ENCODE peak calls at places on chromosomes 3 and 15, in seven cellular contexts. N, H, E, R, X, A and Y are unnamed samples. For H3K4me1, the result is how much of the 10 kb centered on the place peaks cover.

GRCh38 chr15:90808517-90808939 is 59.9 kb upstream of the FURIN start:
- DNase-seq in H (no peak), R (no peak), N (no peak), A (no peak), X (no peak), E (no peak), Y (peak)

GRCh38 chr3:46935168-46935858 is 41.2 kb downstream of the CCDC12 start:
- DNase-seq in N (no peak), X (peak), E (no peak), H (peak), A (peak), R (peak), Y (peak)

GRCh38 chr15:46213551-46213950 is 578.7 kb downstream of the SQOR start:
- DNase-seq in A (no peak), N (no peak), H (no peak), E (no peak), X (no peak), R (no peak), Y (no peak)

GRCh38 chr3:187966141-187966540 is 187.8 kb upstream of the LPP start:
- DNase-seq in R (no peak), N (no peak), A (no peak), X (no peak), H (no peak), E (no peak), Y (no peak)

GRCh38 chr15:67067161-67067853 is 1.9 kb downstream of the SMAD3 start:
- DNase-seq in N (peak), R (no peak), E (no peak), H (no peak), A (peak), X (peak), Y (no peak)

GRCh38 chr15:80264031-80264430 is 12.0 kb upstream of the CTXND1 start:
- DNase-seq in E (no peak), A (peak), N (no peak), X (peak), R (no peak), H (no peak), Y (no peak)

GRCh38 chr3:16596352-16597032 is 8.7 kb downstream of the DAZL start:
- DNase-seq in H (no peak), N (no peak), E (no peak), R (no peak), X (no peak), A (no peak), Y (no peak)

GRCh38 chr15:67521770-67522568 is 1.0 kb downstream of the C15orf61 start:
- DNase-seq in H (no peak), X (no peak), R (no peak), N (no peak), A (peak), E (no peak), Y (no peak)

GRCh38 chr3:14141144-14141543 is 16.3 kb downstream of the TMEM43 start:
- DNase-seq in N (no peak), A (no peak), X (no peak), H (no peak), E (no peak), R (no peak), Y (no peak)

GRCh38 chr3:16448691-16449090 is 64.8 kb downstream of the RFTN1 start:
- DNase-seq in E (no peak), H (peak), R (peak), X (peak), A (peak), N (peak), Y (peak)

DNA sequence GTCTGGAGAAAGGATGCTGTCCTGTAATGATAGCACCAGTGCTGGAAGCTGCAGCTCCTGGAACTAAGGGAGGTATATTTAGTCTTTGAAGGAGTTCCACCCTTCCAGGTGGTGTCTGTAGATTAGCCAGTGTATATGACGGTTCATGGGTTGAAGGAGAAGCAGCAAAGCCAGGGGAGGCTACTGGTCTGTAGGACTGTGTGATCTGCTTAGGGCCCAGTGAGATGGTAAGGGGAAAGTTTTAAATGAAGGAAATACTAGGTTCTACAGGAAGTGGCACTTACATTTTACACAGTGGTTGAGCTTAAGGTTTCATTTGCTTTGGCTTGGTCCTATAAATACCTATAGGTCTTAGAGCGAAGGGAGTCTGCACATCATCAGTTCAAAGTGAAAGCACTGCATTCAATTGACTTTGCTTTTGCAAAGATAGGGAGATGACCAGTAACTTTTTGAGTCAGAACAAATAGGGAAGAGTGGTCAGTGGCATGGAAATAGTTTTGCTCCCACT is 5.6 kb downstream of the SLC25A38 start:
- DNase-seq in X (no peak), H (no peak), N (no peak), A (no peak), E (no peak), R (no peak), Y (no peak)
- H3K4me1 ChIP-seq in X (under half), H (under half), N (under half), A (under half), E (half or more), R (under half), Y (under half)

GRCh38 chr15:74245342-74245931 is 9.3 kb downstream of the CCDC33 start:
- DNase-seq in R (no peak), A (no peak), N (no peak), H (peak), X (peak), E (no peak), Y (no peak)
- H3K4me1 ChIP-seq in R (under half), A (under half), N (under half), H (under half), X (under half), E (under half), Y (under half)

GRCh38 chr3:48215466-48215865 is 7.8 kb upstream of the CAMP start:
- DNase-seq in A (peak), X (no peak), R (peak), N (no peak), H (no peak), E (no peak), Y (no peak)
- H3K4me1 ChIP-seq in A (under half), X (under half), R (under half), N (under half), H (under half), E (under half), Y (under half)

GRCh38 chr3:24359645-24360462 is 134.8 kb downstream of the THRB start:
- DNase-seq in H (no peak), N (no peak), R (no peak), X (peak), A (no peak), E (no peak), Y (no peak)
- H3K4me1 ChIP-seq in H (under half), N (under half), R (under half), X (under half), A (under half), E (under half), Y (under half)

DNA sequence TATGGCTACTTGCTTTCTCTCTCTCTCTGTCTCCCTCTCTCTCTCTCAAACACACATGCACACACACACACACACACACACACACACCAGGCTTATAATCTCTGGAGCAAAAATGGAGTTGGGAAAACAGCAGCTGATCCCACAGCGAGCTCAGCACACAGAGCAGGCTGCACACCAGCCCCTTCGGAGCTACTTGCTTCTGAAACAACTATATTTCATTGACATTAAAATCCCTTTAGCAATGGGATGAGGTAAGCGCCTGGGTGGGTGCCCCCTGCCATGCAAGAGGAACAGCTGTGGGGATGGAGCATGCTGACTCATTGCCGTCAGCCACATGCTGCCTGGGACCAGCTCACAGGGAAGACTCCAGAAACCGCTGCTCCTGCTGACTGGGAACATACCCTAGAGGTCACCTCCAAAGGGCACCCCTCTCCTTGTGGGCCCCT is 45.7 kb downstream of the B3GNT5 start:
- DNase-seq in E (no peak), H (peak), R (peak), N (no peak), X (peak), A (peak), Y (peak)
- H3K4me1 ChIP-seq in E (under half), H (under half), R (half or more), N (under half), X (under half), A (under half), Y (under half)

GRCh38 chr3:128500556-128500955 is 7.6 kb upstream of the GATA2 start:
- DNase-seq in X (no peak), N (no peak), H (no peak), R (no peak), E (no peak), A (no peak), Y (no peak)
- H3K4me1 ChIP-seq in X (under half), N (under half), H (under half), R (under half), E (under half), A (under half), Y (under half)

DNA sequence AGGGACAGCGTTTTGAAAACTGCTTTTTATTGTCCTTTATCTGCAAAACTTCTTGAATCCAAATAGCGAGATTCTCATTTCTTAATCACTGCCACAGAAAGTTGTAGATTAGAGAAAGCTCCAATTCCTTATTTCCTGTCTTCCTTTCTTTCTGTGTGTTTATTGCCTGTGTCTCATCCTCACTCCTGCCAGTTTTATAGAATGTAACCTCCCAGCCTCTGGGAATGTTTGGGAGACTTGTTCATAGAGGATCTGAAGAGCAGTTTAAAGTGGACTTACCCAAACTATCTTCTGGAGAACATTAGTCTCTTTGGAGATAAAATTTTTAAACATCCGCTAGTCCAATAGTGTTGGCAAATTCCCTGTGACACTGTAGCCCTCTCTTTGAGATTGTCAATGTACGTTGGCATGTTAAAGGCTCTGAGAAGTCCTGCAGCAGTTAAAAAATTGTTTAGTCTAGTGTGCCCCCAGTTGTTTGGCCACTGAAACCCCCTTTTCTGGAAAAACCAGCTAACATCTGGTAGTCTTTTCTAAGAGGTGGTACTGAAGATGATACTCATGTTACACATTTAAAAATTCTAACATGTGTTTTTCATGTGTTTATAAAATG is 50.5 kb downstream of the FLNB start:
- DNase-seq in X (no peak), R (no peak), E (no peak), A (peak), N (no peak), H (no peak), Y (no peak)
- H3K4me1 ChIP-seq in X (under half), R (under half), E (under half), A (under half), N (under half), H (under half), Y (half or more)

GRCh38 chr15:42184736-42185135 is 23.4 kb downstream of the VPS39 start:
- DNase-seq in R (no peak), E (no peak), N (no peak), A (no peak), X (no peak), H (no peak), Y (no peak)

GRCh38 chr15:42182328-42182901 is 25.7 kb downstream of the VPS39 start:
- DNase-seq in H (no peak), R (no peak), X (no peak), N (no peak), E (no peak), A (peak), Y (no peak)

GRCh38 chr15:42182976-42183375 is 25.1 kb downstream of the VPS39 start:
- DNase-seq in H (no peak), X (no peak), R (no peak), N (no peak), E (no peak), A (no peak), Y (no peak)

DNA sequence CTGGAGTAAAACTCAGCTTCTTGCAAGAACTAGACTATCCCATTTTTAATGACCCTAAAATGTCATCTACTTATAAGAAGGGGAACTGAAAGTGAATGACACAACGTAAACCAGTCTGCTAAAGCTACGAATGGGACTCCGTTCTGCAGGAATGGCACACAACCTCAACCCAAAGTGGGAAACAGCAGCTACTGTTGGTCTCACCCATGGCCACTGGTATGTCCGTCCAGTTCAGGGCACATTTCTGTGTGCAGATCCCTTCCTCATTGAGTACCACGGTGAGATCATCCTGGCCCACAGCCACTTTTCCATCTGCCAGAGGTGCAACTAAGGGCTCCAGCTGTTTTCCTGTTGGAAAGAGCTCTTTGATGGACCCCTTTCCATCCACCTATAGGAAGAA is 23.8 kb downstream of the VPS39 start:
- DNase-seq in A (no peak), R (no peak), E (no peak), X (no peak), H (no peak), N (no peak), Y (no peak)
- H3K4me1 ChIP-seq in A (under half), R (under half), E (under half), X (under half), H (under half), N (under half), Y (under half)

GRCh38 chr15:74955017-74955416 is 1.6 kb downstream of the RPP25 start:
- DNase-seq in X (no peak), H (no peak), N (no peak), A (no peak), E (no peak), R (no peak), Y (no peak)

GRCh38 chr15:74954515-74954914 is 2.1 kb downstream of the RPP25 start:
- DNase-seq in H (no peak), R (no peak), A (peak), X (no peak), N (no peak), E (no peak), Y (no peak)

GRCh38 chr15:74957301-74958035 is 896 bp upstream of the RPP25 start:
- DNase-seq in N (no peak), R (peak), X (peak), E (no peak), A (no peak), H (peak), Y (peak)

GRCh38 chr15:74956648-74957300 is at the start of gene RPP25:
- DNase-seq in H (peak), X (peak), E (peak), N (peak), R (peak), A (peak), Y (peak)

GRCh38 chr15:74955796-74956647 is 550 bp downstream of the RPP25 start:
- DNase-seq in X (peak), H (peak), E (peak), A (peak), N (peak), R (peak), Y (peak)
- H3K4me1 ChIP-seq in X (under half), H (under half), E (under half), A (under half), N (under half), R (under half), Y (under half)